ENCODE peak calls at places on chromosomes 3 and 15, in nine cellular contexts. U is body of pancreas, A is mesothelial cell of epicardium, L is uterus, I is type B pancreatic cell, F is GM12865, M is progenitor cell of endocrine pancreas, E is astrocyte of the spinal cord, D is GM13977. G is an unnamed sample.
A peak's percentile ranks its signal among the peaks of the same experiment; 100 is the strongest.

GRCh38 chr3:41503998-41504623 is 304.8 kb downstream of the CTNNB1 start:
- DNase-seq in U (no peak), A (no peak), L (no peak), I (no peak), F (peak; percentile 20), M (no peak), E (no peak), D (no peak), G (no peak)

GRCh38 chr3:52539010-52539653 is 2.7 kb downstream of the UQCC5 start:
- DNase-seq in U (peak; percentile 7), A (no peak), L (no peak), I (no peak), F (no peak), M (no peak), E (no peak), D (no peak), G (no peak)

GRCh38 chr15:81312790-81313543 is 11.0 kb downstream of the STARD5 start:
- DNase-seq in U (peak; percentile 38), A (no peak), L (peak; percentile 95), I (no peak), F (no peak), M (no peak), E (peak; percentile 98), D (no peak), G (no peak)

GRCh38 chr3:151925876-151926275 is 52.4 kb downstream of the SUCNR1 start:
- DNase-seq in U (no peak), A (no peak), L (no peak), I (no peak), F (no peak), M (no peak), E (peak; percentile 88), D (no peak), G (no peak)

GRCh38 chr3:11770477-11771381 is 76.0 kb downstream of the TAMM41 start:
- DNase-seq in U (peak; percentile 90), A (peak; percentile 68), L (peak; percentile 56), I (peak; percentile 81), F (peak; percentile 85), M (peak; percentile 62), E (peak; percentile 86), D (peak; percentile 90), G (peak; percentile 90)

GRCh38 chr3:125556314-125556713 is 36.3 kb upstream of the SNX4 start:
- DNase-seq in U (no peak), A (no peak), L (no peak), I (no peak), F (no peak), M (no peak), E (peak; percentile 54), D (no peak), G (no peak)

GRCh38 chr3:16143870-16144568 is 30.5 kb upstream of the GALNT15 start:
- DNase-seq in U (no peak), A (no peak), L (no peak), I (no peak), F (no peak), M (no peak), E (no peak), D (no peak), G (no peak)

GRCh38 chr3:167899090-167899489 is 163.6 kb downstream of the SERPINI1 start:
- DNase-seq in U (no peak), A (no peak), L (no peak), I (no peak), F (no peak), M (no peak), E (no peak), D (no peak), G (no peak)

GRCh38 chr3:107347717-107348116 is 29.5 kb upstream of the CCDC54 start:
- DNase-seq in U (no peak), A (no peak), L (no peak), I (no peak), F (no peak), M (no peak), E (no peak), D (no peak), G (no peak)

GRCh38 chr15:76196949-76197315 is 114.3 kb downstream of the ETFA start:
- DNase-seq in U (no peak), A (no peak), L (no peak), I (no peak), F (no peak), M (no peak), E (no peak), D (no peak), G (no peak)

GRCh38 chr3:7800006-7800780 is 701.4 kb upstream of the LMCD1 start:
- DNase-seq in U (no peak), A (no peak), L (no peak), I (no peak), F (no peak), M (no peak), E (peak; percentile 18), D (no peak), G (no peak)

DNA sequence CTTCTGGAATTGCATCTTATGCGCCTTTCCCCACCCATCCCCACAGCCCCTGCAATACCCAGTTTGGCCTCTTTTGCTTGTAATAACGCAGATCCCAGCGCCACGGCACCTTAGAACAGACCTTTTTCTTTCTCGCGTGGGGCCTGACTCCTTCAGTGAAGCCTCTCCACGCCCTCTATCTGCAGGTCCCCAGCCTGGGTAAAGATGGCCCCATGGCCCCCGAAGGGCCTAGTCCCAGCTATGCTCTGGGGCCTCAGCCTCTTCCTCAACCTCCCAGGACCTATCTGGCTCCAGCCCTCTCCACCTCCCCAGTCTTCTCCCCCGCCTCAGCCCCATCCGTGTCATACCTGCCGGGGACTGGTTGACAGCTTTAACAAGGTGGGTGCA is 594 bp downstream of the CRELD1 start:
- DNase-seq in U (peak; percentile 22), A (no peak), L (peak; percentile 44), I (no peak), F (peak; percentile 45), M (no peak), E (no peak), D (no peak), G (no peak)
- TF ChIP-seq CTCF in U (no peak), A (no peak), L (peak; percentile 31), I (peak; percentile 55), F (no peak), M (peak; percentile 30), E (peak; percentile 24), D (peak; percentile 26), G (no peak)

GRCh38 chr15:94135748-94136147 is 95.6 kb upstream of the MCTP2 start:
- DNase-seq in U (no peak), A (no peak), L (no peak), I (no peak), F (peak; percentile 3), M (no peak), E (no peak), D (no peak), G (no peak)
- TF ChIP-seq CTCF in U (no peak), A (no peak), L (no peak), I (peak; percentile 63), F (no peak), M (no peak), E (peak; percentile 27), D (no peak), G (no peak)

GRCh38 chr15:56249080-56249479 is 5.4 kb upstream of the RFX7 start:
- DNase-seq in U (no peak), A (no peak), L (no peak), I (no peak), F (peak; percentile 70), M (no peak), E (peak; percentile 63), D (no peak), G (no peak)
- TF ChIP-seq CTCF in U (no peak), A (no peak), L (no peak), I (peak; percentile 56), F (peak; percentile 40), M (peak; percentile 44), E (peak; percentile 47), D (peak; percentile 67), G (peak; percentile 48)

GRCh38 chr3:128318275-128318920 is 148.3 kb downstream of the DNAJB8 start:
- DNase-seq in U (peak; percentile 8), A (no peak), L (peak; percentile 11), I (peak; percentile 43), F (no peak), M (peak; percentile 6), E (no peak), D (no peak), G (no peak)

GRCh38 chr3:128319107-128319506 is 147.6 kb downstream of the DNAJB8 start:
- DNase-seq in U (no peak), A (no peak), L (no peak), I (peak; percentile 3), F (no peak), M (no peak), E (no peak), D (no peak), G (no peak)

GRCh38 chr3:128321418-128321817 is 145.3 kb downstream of the DNAJB8 start:
- DNase-seq in U (no peak), A (no peak), L (no peak), I (peak; percentile 58), F (no peak), M (no peak), E (no peak), D (no peak), G (no peak)

GRCh38 chr3:128320551-128321340 is 145.9 kb downstream of the DNAJB8 start:
- DNase-seq in U (no peak), A (no peak), L (peak; percentile 11), I (peak; percentile 50), F (no peak), M (peak; percentile 8), E (no peak), D (no peak), G (no peak)

DNA sequence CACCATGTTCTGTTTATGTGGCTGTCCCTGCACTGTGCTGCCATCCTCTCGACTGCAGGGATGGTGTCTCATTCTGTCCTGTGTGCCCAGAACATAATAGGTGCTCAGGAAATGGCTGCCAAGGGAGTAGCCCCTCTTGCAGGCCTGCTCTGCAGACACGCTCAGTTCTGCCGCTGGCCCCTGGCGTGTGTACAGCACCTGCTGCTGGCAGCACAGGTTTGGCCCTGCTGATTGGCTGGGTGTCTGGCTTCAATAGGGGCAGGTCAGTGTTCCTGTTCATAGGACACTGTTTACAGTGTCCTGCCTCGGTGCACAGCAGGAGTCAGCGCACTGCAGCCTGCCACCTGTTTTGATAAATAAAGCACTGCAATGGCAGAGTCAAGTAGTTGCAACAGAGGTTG is 146.9 kb downstream of the DNAJB8 start:
- DNase-seq in U (peak; percentile 71), A (peak; percentile 13), L (peak; percentile 6), I (peak; percentile 51), F (no peak), M (no peak), E (no peak), D (no peak), G (no peak)
- TF ChIP-seq CTCF in U (no peak), A (no peak), L (no peak), I (no peak), F (no peak), M (no peak), E (no peak), D (no peak), G (no peak)

G was measured in GM10248.